ENCODE peak calls at places on chromosome 19, in seven cellular contexts. M is heart right ventricle, R is ascending aorta, C is Peyer's patch, L is SK-N-SH, P is fibroblast of lung, F is tibial nerve. Q is an unnamed sample.

GRCh38 chr19:48325265-48325910 is at the start of gene EMP3:
- DNase-seq in L (no peak), C (peak; percentile 69), F (peak; percentile 79), M (peak; percentile 81), P (peak; percentile 95), R (peak; percentile 92), Q (peak; percentile 53)

GRCh38 chr19:41296323-41296935 is 13.5 kb upstream of the CCDC97 start:
- DNase-seq in F (no peak), M (no peak), L (no peak), C (peak; percentile 11), R (no peak), P (no peak), Q (no peak)

GRCh38 chr19:54316746-54317107 is 3.8 kb upstream of the LILRA5 start:
- DNase-seq in P (no peak), L (no peak), C (no peak), F (no peak), R (no peak), M (peak; percentile 34), Q (no peak)

GRCh38 chr19:39356073-39356472 is 13.9 kb downstream of the SAMD4B start:
- DNase-seq in M (no peak), C (no peak), P (no peak), L (no peak), F (no peak), R (no peak), Q (no peak)

GRCh38 chr19:52398091-52398461 is 427 bp downstream of the ZNF528 start:
- DNase-seq in R (peak; percentile 65), L (peak; percentile 64), P (no peak), M (peak; percentile 11), C (no peak), F (no peak), Q (peak; percentile 44)

GRCh38 chr19:30518965-30519606 is 146.9 kb downstream of the ZNF536 start:
- DNase-seq in C (no peak), P (no peak), F (no peak), R (no peak), L (no peak), M (no peak), Q (no peak)

GRCh38 chr19:48754950-48755645 is at the start of gene FGF21:
- DNase-seq in F (no peak), C (no peak), M (no peak), P (no peak), R (no peak), L (no peak), Q (no peak)

GRCh38 chr19:19169236-19170052 is 619 bp downstream of the MEF2B start:
- DNase-seq in F (no peak), R (no peak), M (no peak), P (no peak), L (no peak), C (no peak), Q (no peak)

GRCh38 chr19:32201211-32201610 is 144.2 kb upstream of the ZNF507 start:
- DNase-seq in F (no peak), C (no peak), R (no peak), M (no peak), L (no peak), P (no peak), Q (no peak)

DNA sequence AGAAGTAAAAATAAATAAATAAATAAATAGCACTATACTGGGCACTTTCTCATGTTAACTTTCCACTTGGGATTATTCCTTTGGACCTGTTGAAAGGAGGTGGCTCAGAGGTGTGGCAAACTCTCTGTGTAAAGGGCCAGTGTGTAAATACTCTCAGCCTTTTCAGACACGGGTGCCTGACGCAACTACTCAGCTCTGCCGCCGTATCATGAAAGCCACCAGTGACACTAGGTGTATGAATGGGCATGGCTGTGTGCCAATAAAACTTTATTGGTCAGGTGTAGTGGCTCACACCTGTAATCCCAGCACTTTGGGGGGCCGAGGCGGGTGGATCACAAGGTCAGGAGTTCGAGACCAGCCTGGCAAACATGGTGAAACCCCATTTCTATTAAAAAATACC is 20.1 kb upstream of the SLC39A3 start:
- DNase-seq in M (no peak), R (no peak), F (no peak), C (no peak), L (no peak), P (no peak), Q (no peak)
- H3K9me3 ChIP-seq in M (no peaks in the 10 kb centered on the region), R (no peaks in the 10 kb centered on the region), F (no peaks in the 10 kb centered on the region), C (no peaks in the 10 kb centered on the region), L (no peaks in the 10 kb centered on the region), P (no peaks in the 10 kb centered on the region), Q (no peaks in the 10 kb centered on the region)

DNA sequence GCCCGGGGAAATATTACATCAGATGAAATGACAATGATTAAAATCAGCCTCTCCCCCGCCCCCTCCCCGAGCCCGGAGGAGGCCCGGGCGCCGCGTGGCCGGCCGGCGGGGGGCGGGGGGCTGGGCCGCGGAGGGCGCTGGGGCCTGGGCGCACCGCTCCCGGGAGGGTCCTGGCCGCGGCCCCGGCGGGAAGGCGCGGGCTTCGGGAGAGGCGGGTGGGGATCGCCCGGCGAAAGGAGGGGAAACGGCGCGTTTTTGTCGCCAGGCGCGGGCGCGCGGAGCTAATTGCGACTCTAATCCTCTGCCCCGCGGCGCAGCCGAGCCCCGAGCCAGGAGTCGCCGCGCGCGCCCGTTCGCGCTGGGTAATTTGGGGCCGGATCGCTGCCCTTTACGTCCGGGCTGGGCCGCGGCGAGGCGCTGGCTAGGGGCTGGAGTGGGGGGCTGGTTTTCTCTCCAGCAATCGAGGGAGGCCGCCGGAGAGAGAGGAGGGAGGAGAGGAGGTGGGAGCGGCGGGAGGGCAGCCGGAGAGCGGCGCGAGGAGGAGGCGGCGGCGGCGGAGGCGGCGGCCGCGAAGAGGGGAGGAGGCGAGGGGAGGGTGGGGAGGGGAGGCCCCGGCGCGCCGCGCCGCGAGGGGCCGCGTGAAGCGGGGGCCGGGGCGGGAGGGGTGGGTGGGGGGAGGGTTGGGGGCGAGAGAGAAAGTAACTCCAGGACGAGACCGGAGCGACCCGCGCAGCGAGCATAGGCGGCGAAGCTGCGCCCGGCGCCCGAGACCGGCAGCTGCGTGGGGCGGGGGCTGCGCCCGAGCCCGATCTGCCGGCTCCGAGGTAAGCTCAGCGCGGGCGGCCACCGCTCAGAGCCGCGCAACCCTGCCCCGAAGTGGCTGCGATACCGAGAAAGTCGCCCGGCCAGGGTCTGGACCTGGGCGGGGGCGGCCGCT is at the start of gene KCTD15:
- DNase-seq in L (peak; percentile 86), R (no peak), C (peak; percentile 65), P (peak; percentile 42), F (no peak), M (peak; percentile 51), Q (peak; percentile 64)
- H3K4me3 ChIP-seq in L (peak within 1 kb of the TSS; percentile 75), R (peak within 1 kb of the TSS; percentile 77), C (peak within 1 kb of the TSS; percentile 54), P (peak within 1 kb of the TSS; percentile 52), F (peak within 1 kb of the TSS; percentile 74), M (peak within 1 kb of the TSS; percentile 89), Q (peak within 1 kb of the TSS; percentile 72)

DNA sequence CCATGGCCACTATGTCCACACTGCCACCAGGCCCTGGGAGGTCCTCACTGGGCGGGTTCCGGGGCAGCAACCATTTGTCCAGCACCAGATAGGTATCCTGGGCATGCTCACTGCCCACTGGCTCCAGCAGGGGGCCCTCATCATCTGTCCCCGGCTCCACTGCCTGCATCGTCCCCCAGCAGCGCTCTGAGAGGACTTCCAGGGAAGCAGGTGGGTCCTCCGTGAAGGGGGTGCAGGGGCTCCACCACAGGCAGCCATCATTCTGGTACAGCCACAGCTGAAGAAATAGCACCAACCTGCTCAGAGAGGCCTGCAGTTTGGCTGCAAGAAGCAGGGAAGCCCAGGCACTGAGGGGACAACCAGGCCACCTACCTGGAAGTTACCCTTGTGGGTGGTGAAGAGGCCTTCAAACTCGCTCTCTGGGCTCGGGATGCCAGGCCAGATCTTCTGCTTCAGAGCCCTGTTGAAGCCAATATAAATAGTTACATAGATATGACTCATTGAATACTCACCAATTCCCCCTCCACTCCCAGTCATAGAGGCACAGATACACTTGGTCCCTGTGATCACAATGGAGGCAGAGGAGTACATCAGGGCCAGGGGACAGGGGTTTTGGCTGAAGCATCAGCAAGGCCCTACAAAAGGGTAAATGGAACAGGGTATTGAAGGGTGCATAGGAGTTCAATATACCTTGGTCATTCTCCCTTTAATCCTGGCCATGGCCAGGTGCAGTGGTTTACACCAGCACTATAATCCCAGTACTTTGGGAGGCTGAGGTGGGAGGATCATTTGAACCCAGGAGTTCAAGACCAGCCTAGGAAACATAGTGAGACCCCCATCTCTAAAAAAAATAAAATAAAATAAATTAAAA is 4.1 kb downstream of the SWSAP1 start:
- DNase-seq in M (peak; percentile 56), L (peak; percentile 72), P (peak; percentile 76), R (no peak), F (peak; percentile 35), C (no peak), Q (peak; percentile 80)
- H3K36me3 ChIP-seq in M (no peaks in the 10 kb centered on the region), L (no peaks in the 10 kb centered on the region), P (no peaks in the 10 kb centered on the region), R (no peaks in the 10 kb centered on the region), F (no peaks in the 10 kb centered on the region), C (no peaks in the 10 kb centered on the region), Q (no peaks in the 10 kb centered on the region)

GRCh38 chr19:34957830-34958751 is 5.9 kb downstream of the ZNF792 start:
- DNase-seq in R (no peak), M (no peak), C (no peak), L (no peak), P (no peak), F (no peak), Q (no peak)
- H3K9me3 ChIP-seq in R (peaks cover 39% of the 10 kb centered on the region), M (peaks cover 14% of the 10 kb centered on the region), C (no peaks in the 10 kb centered on the region), L (peaks cover 14% of the 10 kb centered on the region), P (peaks cover 14% of the 10 kb centered on the region), F (peaks cover 84% of the 10 kb centered on the region), Q (peaks cover 34% of the 10 kb centered on the region)

GRCh38 chr19:45789035-45789786 is 3.4 kb downstream of the DMWD start:
- DNase-seq in R (no peak), F (no peak), L (no peak), P (no peak), C (no peak), M (no peak), Q (no peak)

GRCh38 chr19:45793178-45793564 is 526 bp upstream of the DMWD start:
- DNase-seq in R (no peak), P (no peak), L (no peak), C (no peak), F (no peak), M (no peak), Q (no peak)

GRCh38 chr19:45791744-45792481 is 732 bp downstream of the DMWD start:
- DNase-seq in M (no peak), C (no peak), F (no peak), R (no peak), L (no peak), P (no peak), Q (no peak)

GRCh38 chr19:45792482-45793177 is at the start of gene DMWD:
- DNase-seq in R (peak; percentile 100), C (peak; percentile 100), M (peak; percentile 100), P (peak; percentile 98), L (peak; percentile 99), F (peak; percentile 100), Q (peak; percentile 99)

DNA sequence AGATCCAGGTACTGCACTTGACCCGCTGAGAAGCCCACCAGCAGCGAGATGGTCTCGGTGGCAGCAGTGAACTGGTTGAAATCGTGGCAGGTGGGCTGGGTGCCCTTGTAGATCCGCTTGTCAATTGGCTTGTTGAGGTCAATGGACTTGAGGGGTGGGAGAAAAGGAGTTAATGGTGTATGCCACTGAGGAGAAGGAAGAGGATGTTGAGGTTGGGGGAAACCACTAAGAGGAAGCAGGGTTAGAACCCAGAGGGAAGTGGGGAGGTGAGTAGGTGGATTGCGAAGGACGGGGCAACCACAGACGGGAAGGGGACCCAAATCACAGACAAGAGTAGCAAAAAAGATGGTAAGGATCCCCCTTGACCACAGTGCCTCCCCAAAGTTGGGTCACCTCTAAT is 1.7 kb downstream of the DMWD start:
- DNase-seq in P (no peak), C (peak; percentile 43), F (no peak), R (no peak), M (no peak), L (no peak), Q (no peak)
- H3K4me3 ChIP-seq in P (peak overlapping the region; percentile 92), C (no peak overlapping the region), F (no peak overlapping the region), R (no peak overlapping the region), M (no peak overlapping the region), L (peak overlapping the region; percentile 68), Q (no peak overlapping the region)

Q was measured in WERI-Rb-1.